ENCODE peak calls at places on chromosomes 1 and 21, in ten cellular contexts. N is lower leg skin; T is H1; I is NCI-H1092 treated with DMSO at 0.1 percent for 48 hours; K is NCI-H526; C is SW480; B is omental fat pad; M is CD8-positive, alpha-beta memory T cell; Z is HT-29; Q is NCI-H226. D is an unnamed sample.

GRCh38 chr1:205270764-205271163 is 43.0 kb downstream of the TMCC2 start:
- DNase-seq in Q (peak), C (peak), Z (no peak), T (no peak), M (no peak), B (no peak), I (no peak), K (no peak), N (no peak), D (no peak)

GRCh38 chr21:39630827-39631226 is 18.1 kb downstream of the B3GALT5 start:
- DNase-seq in B (no peak), I (peak), T (no peak), K (no peak), M (no peak), C (peak), N (no peak), Z (peak), Q (no peak), D (no peak)

GRCh38 chr1:31239653-31240241 is at the start of gene NKAIN1:
- DNase-seq in Q (no peak), B (no peak), K (peak), N (no peak), M (no peak), T (peak), I (peak), Z (no peak), C (peak), D (no peak)

GRCh38 chr1:75539230-75540116 is 71.4 kb downstream of the SLC44A5 start:
- DNase-seq in Z (peak), T (no peak), M (no peak), N (no peak), B (no peak), C (no peak), Q (no peak), K (no peak), I (no peak), D (no peak)

GRCh38 chr1:94324168-94324544 is 86.8 kb upstream of the ARHGAP29 start:
- DNase-seq in M (no peak), Q (no peak), K (no peak), N (no peak), Z (peak), T (no peak), B (no peak), C (peak), I (no peak), D (no peak)

GRCh38 chr1:53553734-53554509 is 94.7 kb downstream of the DMRTB1 start:
- DNase-seq in C (no peak), Z (no peak), N (peak), B (peak), T (no peak), M (peak), K (no peak), I (no peak), Q (no peak), D (no peak)

GRCh38 chr1:6171546-6172124 is 8.5 kb downstream of the CHD5 start:
- DNase-seq in Q (no peak), M (no peak), K (no peak), C (peak), I (peak), B (no peak), Z (peak), T (no peak), N (no peak), D (no peak)

GRCh38 chr1:230317823-230318819 is 108.0 kb downstream of the PGBD5 start:
- DNase-seq in B (no peak), Q (peak), C (no peak), M (no peak), Z (no peak), T (no peak), K (no peak), N (no peak), I (no peak), D (no peak)

GRCh38 chr1:198838022-198838342 is 199.1 kb downstream of the PTPRC start:
- DNase-seq in I (no peak), K (no peak), B (no peak), Z (no peak), C (no peak), M (no peak), T (no peak), N (no peak), Q (no peak), D (no peak)

GRCh38 chr1:198771562-198772153 is 132.8 kb downstream of the PTPRC start:
- DNase-seq in I (peak), Z (peak), M (no peak), T (no peak), C (peak), K (peak), B (no peak), Q (no peak), N (no peak), D (no peak)

GRCh38 chr1:154652893-154653292 is 44.9 kb upstream of the ADAR start:
- DNase-seq in I (no peak), Q (no peak), M (no peak), T (no peak), B (no peak), Z (no peak), C (no peak), K (no peak), N (no peak), D (no peak)

GRCh38 chr1:103576065-103576464 is 4.7 kb downstream of the AMY2B start:
- DNase-seq in C (no peak), I (no peak), K (no peak), N (no peak), M (no peak), Z (no peak), B (no peak), Q (no peak), T (no peak), D (no peak)

GRCh38 chr1:204420039-204421004 is 8.7 kb upstream of the PPP1R15B start:
- DNase-seq in B (no peak), N (peak), M (no peak), I (no peak), C (no peak), Z (no peak), T (no peak), Q (no peak), K (no peak), D (no peak)

GRCh38 chr1:98429851-98430496 is 231.5 kb upstream of the SNX7 start:
- DNase-seq in I (peak), B (no peak), K (no peak), Z (peak), T (no peak), Q (no peak), M (no peak), N (no peak), C (no peak), D (no peak)

GRCh38 chr1:52601976-52602327 is 219 bp upstream of the GPX7 start:
- DNase-seq in B (no peak), C (no peak), M (no peak), T (no peak), N (no peak), Z (no peak), K (no peak), I (peak), Q (no peak), D (no peak)

GRCh38 chr1:19493547-19493946 is 8.2 kb upstream of the CAPZB start:
- DNase-seq in B (no peak), Q (no peak), N (no peak), Z (no peak), M (no peak), I (no peak), K (no peak), C (no peak), T (no peak), D (no peak)

GRCh38 chr1:64212023-64212422 is 8.6 kb downstream of the UBE2U start:
- DNase-seq in B (no peak), C (no peak), N (no peak), Q (peak), Z (no peak), T (no peak), I (no peak), K (no peak), M (no peak), D (no peak)

GRCh38 chr1:167291539-167292195 is 71.0 kb downstream of the POU2F1 start:
- DNase-seq in T (no peak), I (no peak), C (no peak), K (no peak), Q (no peak), B (no peak), N (no peak), M (no peak), Z (no peak), D (no peak)

GRCh38 chr1:205351984-205352713 is 4.6 kb downstream of the KLHDC8A start:
- DNase-seq in Q (no peak), M (peak), K (peak), I (peak), T (no peak), N (no peak), C (peak), B (no peak), Z (peak), D (no peak)

GRCh38 chr1:175089319-175089718 is 21.7 kb downstream of the TNN start:
- DNase-seq in Z (no peak), T (no peak), C (no peak), B (no peak), N (no peak), M (no peak), K (no peak), I (no peak), Q (no peak), D (no peak)

GRCh38 chr1:155910621-155911121 is 478 bp downstream of the RIT1 start:
- DNase-seq in I (peak), C (peak), B (no peak), Z (peak), K (peak), N (peak), Q (peak), M (no peak), T (no peak), D (no peak)

GRCh38 chr1:231561663-231562383 is 33.4 kb downstream of the TSNAX start:
- DNase-seq in B (no peak), Z (no peak), Q (no peak), C (no peak), I (no peak), M (no peak), T (no peak), N (no peak), K (no peak), D (no peak)

GRCh38 chr1:185517808-185518419 is 200.9 kb upstream of the IVNS1ABP start:
- DNase-seq in Q (peak), I (no peak), T (no peak), N (no peak), M (no peak), K (no peak), Z (no peak), B (no peak), C (no peak), D (no peak)

GRCh38 chr1:41806472-41807155 is 112.1 kb downstream of the HIVEP3 start:
- DNase-seq in Q (no peak), K (no peak), Z (no peak), N (no peak), C (peak), B (no peak), M (peak), T (no peak), I (no peak), D (no peak)

GRCh38 chr21:37276377-37276776 is 9.2 kb upstream of the VPS26C start:
- DNase-seq in Z (no peak), M (no peak), C (no peak), K (no peak), T (no peak), N (no peak), I (no peak), B (no peak), Q (no peak), D (no peak)

GRCh38 chr1:8516793-8517556 is 199.1 kb downstream of the SLC45A1 start:
- DNase-seq in I (no peak), C (no peak), B (no peak), K (no peak), Z (no peak), Q (no peak), T (no peak), N (no peak), M (no peak), D (no peak)

GRCh38 chr1:115911298-115911697 is 65.0 kb upstream of the SLC22A15 start:
- DNase-seq in M (no peak), C (no peak), N (no peak), Z (peak), T (no peak), K (peak), I (no peak), Q (no peak), B (no peak), D (no peak)

GRCh38 chr1:180309338-180309737 is 79.3 kb downstream of the LHX4 start:
- DNase-seq in K (no peak), M (no peak), Q (peak), C (no peak), T (no peak), N (no peak), Z (peak), B (no peak), I (no peak), D (no peak)

GRCh38 chr21:42312626-42313104 is 2.5 kb downstream of the TFF3 start:
- DNase-seq in N (peak), B (no peak), Q (no peak), M (no peak), I (peak), C (no peak), K (no peak), T (no peak), Z (no peak), D (no peak)

GRCh38 chr1:20530901-20531300 is 21.5 kb upstream of the FAM43B start:
- DNase-seq in I (peak), M (no peak), Z (no peak), N (no peak), K (no peak), C (no peak), B (no peak), Q (no peak), T (no peak), D (no peak)

GRCh38 chr1:182249201-182249676 is 142.4 kb downstream of the GLUL start:
- DNase-seq in Z (peak), T (no peak), N (peak), K (peak), C (no peak), I (no peak), Q (no peak), B (no peak), M (no peak), D (no peak)

GRCh38 chr1:74703386-74704182 is 29.3 kb downstream of the CRYZ start:
- DNase-seq in C (no peak), Q (no peak), Z (no peak), K (no peak), B (no peak), M (no peak), N (no peak), T (no peak), I (no peak), D (no peak)

GRCh38 chr1:151007853-151008243 is 401 bp upstream of the PRUNE1 start:
- DNase-seq in T (no peak), M (no peak), Z (no peak), C (no peak), I (no peak), K (no peak), B (no peak), Q (no peak), N (no peak), D (no peak)

GRCh38 chr1:167722152-167722869 is 529 bp downstream of the MPZL1 start:
- DNase-seq in Z (peak), Q (peak), C (peak), B (no peak), N (peak), K (peak), T (no peak), M (peak), I (peak), D (no peak)

GRCh38 chr21:27649323-27649722 is 682.4 kb upstream of the ADAMTS5 start:
- DNase-seq in B (no peak), N (no peak), C (no peak), K (no peak), M (no peak), Q (peak), Z (no peak), I (no peak), T (no peak), D (no peak)

GRCh38 chr1:214441119-214441518 is 110.3 kb downstream of the PTPN14 start:
- DNase-seq in N (no peak), B (no peak), Q (no peak), T (no peak), I (no peak), K (no peak), C (no peak), M (no peak), Z (no peak), D (no peak)

GRCh38 chr1:243596441-243597183 is 253.4 kb downstream of the AKT3 start:
- DNase-seq in N (no peak), Q (peak), C (peak), B (no peak), M (peak), T (no peak), Z (no peak), I (no peak), K (no peak), D (no peak)

GRCh38 chr1:233993651-233994050 is 89.2 kb downstream of the SLC35F3 start:
- DNase-seq in Q (peak), T (no peak), M (no peak), Z (no peak), N (no peak), K (no peak), C (peak), B (no peak), I (no peak), D (no peak)

D was measured in cortex of kidney.